ENCODE peak calls at places on chromosomes 1 and 21, in eight cellular contexts. D is stromal cell of bone marrow, X is AG09309, Z is Kasumi-1, L is A549, U is activated T-cell treated with anti-CD3 and anti-CD28 coated beads for 48 hours, N is AG04449, R is NCI-H1417. E is an unnamed sample.

GRCh38 chr1:179447489-179447888 is 81.7 kb downstream of the AXDND1 start:
- DNase-seq in N (no peak), L (no peak), R (peak), X (no peak), U (no peak), D (no peak), Z (peak), E (no peak)

GRCh38 chr21:14722841-14723483 is 176.8 kb upstream of the SAMSN1 start:
- DNase-seq in Z (no peak), R (no peak), X (no peak), U (no peak), D (no peak), L (no peak), N (no peak), E (no peak)

GRCh38 chr1:155339515-155340111 is 18.9 kb downstream of the RUSC1 start:
- DNase-seq in N (no peak), Z (no peak), X (no peak), U (no peak), L (no peak), D (no peak), R (no peak), E (no peak)

GRCh38 chr1:206836111-206836510 is 29.3 kb upstream of the IL20 start:
- DNase-seq in X (no peak), N (no peak), U (no peak), D (no peak), R (no peak), Z (no peak), L (no peak), E (no peak)

GRCh38 chr21:36193200-36193599 is 36.6 kb downstream of the DOP1B start:
- DNase-seq in R (no peak), N (no peak), L (no peak), U (no peak), X (no peak), Z (no peak), D (no peak), E (no peak)

GRCh38 chr1:24018611-24019580 is 38.8 kb upstream of the SRSF10 start:
- DNase-seq in X (peak), R (peak), U (no peak), L (peak), D (peak), N (peak), Z (no peak), E (no peak)

GRCh38 chr1:27018316-27018715 is 5.7 kb upstream of the TENT5B start:
- DNase-seq in U (no peak), R (peak), Z (no peak), L (no peak), D (no peak), N (no peak), X (no peak), E (no peak)

GRCh38 chr1:33219886-33220661 is 36.2 kb upstream of the ZNF362 start:
- DNase-seq in X (no peak), L (peak), Z (no peak), D (no peak), N (no peak), R (no peak), U (no peak), E (no peak)

GRCh38 chr1:116873680-116874271 is 35.9 kb upstream of the PTGFRN start:
- DNase-seq in D (no peak), N (no peak), Z (no peak), R (peak), U (peak), L (no peak), X (no peak), E (no peak)

GRCh38 chr1:74145086-74145485 is 52.9 kb downstream of the LRRIQ3 start:
- DNase-seq in R (no peak), N (no peak), U (no peak), L (no peak), X (no peak), Z (no peak), D (no peak), E (no peak)

GRCh38 chr1:13228343-13228781 is 2.4 kb upstream of the PRAMEF18 start:
- DNase-seq in R (no peak), U (peak), N (no peak), L (no peak), D (no peak), Z (peak), X (no peak), E (no peak)

GRCh38 chr1:24724345-24725208 is 20.7 kb upstream of the CLIC4 start:
- DNase-seq in D (peak), Z (no peak), L (peak), N (no peak), R (no peak), X (no peak), U (no peak), E (no peak)

GRCh38 chr1:19033516-19033840 is 77.0 kb upstream of the IFFO2 start:
- DNase-seq in R (no peak), X (no peak), N (no peak), Z (no peak), U (no peak), L (no peak), D (no peak), E (no peak)

GRCh38 chr21:46081862-46082637 is 15.9 kb upstream of the COL6A2 start:
- DNase-seq in L (no peak), U (no peak), Z (no peak), X (no peak), N (no peak), D (no peak), R (no peak), E (no peak)

GRCh38 chr1:51516639-51517158 is 2.4 kb downstream of the EPS15 start:
- DNase-seq in D (no peak), U (no peak), R (no peak), X (no peak), Z (no peak), N (no peak), L (no peak), E (no peak)

E was measured in stimulated activated naive B cell treated with anti-CD40 and anti-IgM and Interleukin-4, amounts not matched to agents 10 μg/mL and 1 μg/mL and 100 μg/mL, for 72 hours.